ENCODE peak calls at places on chromosomes 4 and X, in ten cellular contexts. T, C, V, B, M, E, I, J, R and K are unnamed samples. For H3K4me1, the result is how much of the 10 kb centered on the place peaks cover.

GRCh38 chr4:110211007-110211769 is 12.8 kb upstream of the ELOVL6 start:
- DNase-seq in T (peak), M (no peak), R (peak), J (no peak), I (peak), B (no peak), C (no peak), E (no peak), V (peak), K (no peak)

GRCh38 chr4:186628058-186628711 is 72.8 kb upstream of the MTNR1A start:
- DNase-seq in V (no peak), M (peak), E (no peak), J (no peak), I (no peak), R (no peak), T (no peak), B (no peak), C (no peak), K (no peak)

GRCh38 chr4:11399461-11399971 is 29.2 kb downstream of the HS3ST1 start:
- DNase-seq in I (no peak), B (no peak), C (no peak), V (no peak), J (no peak), E (no peak), M (no peak), R (no peak), T (no peak), K (peak)

GRCh38 chr4:152325831-152326230 is 210.1 kb downstream of the FBXW7 start:
- DNase-seq in T (no peak), M (no peak), I (no peak), J (no peak), E (no peak), C (no peak), V (no peak), B (no peak), R (no peak), K (no peak)

GRCh38 chr4:23260510-23260909 is 567.8 kb downstream of the GBA3 start:
- DNase-seq in E (no peak), V (no peak), B (no peak), T (no peak), C (no peak), R (no peak), J (no peak), M (no peak), I (no peak), K (no peak)

GRCh38 chrX:14581081-14581480 is 51.7 kb downstream of the GLRA2 start:
- DNase-seq in B (no peak), C (no peak), R (no peak), V (no peak), T (no peak), E (no peak), M (no peak), J (no peak), I (no peak), K (no peak)

GRCh38 chrX:63513825-63514574 is 162.9 kb upstream of the SPIN4 start:
- DNase-seq in B (no peak), C (peak), M (no peak), V (no peak), I (peak), E (no peak), R (no peak), J (no peak), T (no peak), K (no peak)

GRCh38 chr4:63922146-63922545 is 487.1 kb downstream of the TECRL start:
- DNase-seq in B (no peak), R (no peak), J (no peak), I (no peak), E (no peak), C (no peak), T (no peak), V (peak), M (no peak), K (peak)

GRCh38 chrX:130109429-130110378 is 593 bp downstream of the ELF4 start:
- DNase-seq in T (peak), E (peak), R (no peak), M (no peak), B (no peak), C (no peak), V (peak), I (no peak), J (no peak), K (peak)

GRCh38 chrX:72142931-72143709 is 11.4 kb upstream of the RTL5 start:
- DNase-seq in I (no peak), B (no peak), E (no peak), J (no peak), T (no peak), V (no peak), C (no peak), R (no peak), M (no peak), K (no peak)

GRCh38 chr4:148120216-148120615 is 322.0 kb downstream of the NR3C2 start:
- DNase-seq in E (no peak), I (no peak), V (no peak), R (no peak), T (no peak), M (no peak), C (no peak), J (no peak), B (no peak), K (no peak)

GRCh38 chrX:39654183-39654925 is 443.4 kb downstream of the BCOR start:
- DNase-seq in T (no peak), E (no peak), M (no peak), I (no peak), R (no peak), V (peak), J (no peak), C (no peak), B (no peak), K (no peak)

GRCh38 chr4:74570095-74570494 is 125.2 kb downstream of the AREG start:
- DNase-seq in V (no peak), J (no peak), B (no peak), E (no peak), M (no peak), R (no peak), T (no peak), C (no peak), I (no peak), K (no peak)

GRCh38 chr4:55381502-55381901 is 14.3 kb upstream of the TMEM165 start:
- DNase-seq in M (no peak), B (no peak), E (no peak), T (no peak), I (no peak), J (no peak), R (no peak), V (no peak), C (no peak), K (no peak)

GRCh38 chrX:68917799-68918198 is 89.0 kb downstream of the EFNB1 start:
- DNase-seq in C (no peak), B (no peak), M (no peak), R (no peak), T (no peak), I (no peak), E (no peak), V (no peak), J (no peak), K (no peak)

GRCh38 chr4:42750831-42751230 is 93.9 kb upstream of the ATP8A1 start:
- DNase-seq in J (no peak), M (no peak), T (no peak), E (no peak), V (peak), C (no peak), I (no peak), B (no peak), R (no peak), K (no peak)

GRCh38 chr4:12116009-12116542 is 687.4 kb upstream of the HS3ST1 start:
- DNase-seq in V (no peak), E (no peak), I (no peak), B (no peak), T (no peak), M (no peak), J (no peak), R (no peak), C (no peak), K (no peak)

GRCh38 chr4:89184407-89184806 is 73.1 kb downstream of the TIGD2 start:
- DNase-seq in R (no peak), E (no peak), C (no peak), M (no peak), B (no peak), I (no peak), J (no peak), V (peak), T (no peak), K (no peak)

GRCh38 chrX:150366951-150367545 is 3.9 kb downstream of the MAMLD1 start:
- DNase-seq in M (no peak), V (no peak), T (no peak), C (no peak), I (no peak), J (no peak), B (no peak), R (no peak), E (no peak), K (no peak)

GRCh38 chr4:77194366-77194765 is 37.4 kb downstream of the CCNG2 start:
- DNase-seq in M (no peak), R (no peak), E (no peak), B (no peak), C (no peak), T (no peak), J (no peak), V (no peak), I (no peak), K (no peak)

GRCh38 chr4:13963601-13964000 is 336.1 kb upstream of the BOD1L1 start:
- DNase-seq in T (no peak), C (no peak), B (no peak), I (no peak), J (no peak), E (no peak), V (no peak), M (no peak), R (no peak), K (no peak)

GRCh38 chr4:153931804-153932203 is 142.9 kb upstream of the SFRP2 start:
- DNase-seq in V (no peak), T (no peak), C (no peak), B (no peak), E (no peak), I (no peak), R (no peak), M (no peak), J (no peak), K (no peak)

GRCh38 chrX:118346258-118347094 is 570 bp downstream of the WDR44 start:
- DNase-seq in R (peak), E (peak), I (peak), V (peak), T (peak), J (peak), B (peak), M (peak), C (peak), K (peak)

GRCh38 chrX:118345401-118346257 is at the start of gene WDR44:
- DNase-seq in M (peak), E (peak), V (peak), B (peak), I (peak), C (peak), T (peak), J (peak), R (peak), K (peak)

GRCh38 chrX:118348186-118348810 is 2.4 kb downstream of the WDR44 start:
- DNase-seq in M (no peak), E (no peak), B (no peak), T (no peak), V (peak), I (no peak), C (no peak), J (no peak), R (no peak), K (no peak)

GRCh38 chrX:118349188-118349587 is 3.3 kb downstream of the WDR44 start:
- DNase-seq in C (no peak), J (no peak), R (no peak), B (no peak), I (no peak), T (no peak), E (no peak), M (no peak), V (no peak), K (no peak)

GRCh38 chrX:118347131-118347530 is 1.2 kb downstream of the WDR44 start:
- DNase-seq in I (peak), E (no peak), M (no peak), B (no peak), C (no peak), R (no peak), J (no peak), V (no peak), T (peak), K (no peak)
- TF ChIP-seq POLR2AphosphoS5 in I (no peak), E (no peak), M (no peak), B (no peak), C (no peak), R (no peak), J (no peak), V (no peak), T (peak), K (no peak)

GRCh38 chr4:76024007-76024406 is 710 bp upstream of the CXCL10 start:
- DNase-seq in T (no peak), E (no peak), V (no peak), I (no peak), M (no peak), C (no peak), B (no peak), R (no peak), J (no peak), K (no peak)

GRCh38 chr4:76023381-76023780 is at the start of gene CXCL10:
- DNase-seq in E (no peak), J (no peak), T (no peak), M (no peak), V (no peak), R (no peak), B (no peak), I (no peak), C (no peak), K (no peak)

DNA sequence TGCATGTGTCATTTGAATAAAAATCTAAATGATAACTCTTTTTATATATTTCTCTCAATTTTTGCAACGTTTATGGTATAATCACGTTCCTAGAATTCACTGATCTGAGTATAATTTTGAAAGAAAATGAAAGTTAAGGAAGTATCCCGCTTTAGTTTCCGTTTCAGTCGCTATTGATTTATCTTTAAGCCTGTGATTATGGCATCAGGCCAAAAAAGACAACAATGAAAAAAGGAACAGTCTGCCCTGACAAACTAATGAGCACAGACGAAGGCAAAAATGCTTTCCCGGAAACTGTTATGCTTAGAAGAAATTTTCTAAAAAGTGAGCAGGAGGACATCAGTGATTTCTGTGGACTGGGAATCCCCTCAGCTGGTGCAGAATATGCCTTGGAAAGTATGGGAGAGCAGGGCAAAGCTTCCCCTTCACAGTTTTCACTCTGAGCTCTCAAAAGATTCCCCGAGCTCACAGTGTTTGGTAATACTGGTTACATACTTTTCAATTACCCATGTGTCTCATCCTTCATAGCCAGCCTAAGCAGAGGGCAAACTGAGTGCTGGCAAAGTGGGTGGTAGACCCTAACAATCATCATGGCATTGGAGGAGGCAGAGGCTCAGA is 5.1 kb upstream of the CXCL10 start:
- DNase-seq in M (no peak), J (no peak), B (no peak), T (no peak), E (no peak), C (no peak), I (peak), V (no peak), R (no peak), K (no peak)
- H3K4me3 ChIP-seq in M (peak), J (peak), B (peak), T (no peak), E (no peak), C (peak), I (peak), V (no peak), R (no peak), K (no peak)

DNA sequence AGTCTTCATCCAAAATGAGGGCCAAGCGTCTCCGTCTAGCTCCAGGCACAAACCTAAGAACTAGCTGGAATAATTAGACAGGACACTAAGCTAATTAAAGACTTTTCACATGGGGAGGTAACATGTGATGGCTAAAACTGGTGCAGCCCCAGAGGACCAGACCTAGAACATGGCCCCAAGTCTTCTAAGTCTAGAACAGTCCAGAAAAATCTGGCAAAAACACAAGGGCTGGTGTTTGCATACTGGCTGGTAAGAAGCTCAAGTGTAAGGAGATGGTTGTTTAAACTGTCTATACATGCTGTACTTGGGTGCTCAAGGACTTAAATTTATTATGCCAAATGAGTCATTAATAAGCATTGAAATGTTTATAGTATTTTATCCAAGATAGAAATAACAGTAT is 10.0 kb downstream of the SH3KBP1 start:
- DNase-seq in M (no peak), R (no peak), T (no peak), C (no peak), E (no peak), B (no peak), J (no peak), V (no peak), I (no peak), K (no peak)
- H3K4me1 ChIP-seq in M (under half), R (under half), T (under half), C (under half), E (half or more), B (under half), J (under half), V (under half), I (under half), K (under half)

GRCh38 chrX:46179748-46180147 is 365.5 kb downstream of the ZNF674 start:
- DNase-seq in B (no peak), E (no peak), M (no peak), R (no peak), J (no peak), I (no peak), T (no peak), C (no peak), V (no peak), K (no peak)
- TF ChIP-seq POLR2AphosphoS5 in B (no peak), E (no peak), M (no peak), R (no peak), J (no peak), I (no peak), T (no peak), C (no peak), V (no peak), K (no peak)

GRCh38 chr4:6889101-6889735 is 20.4 kb upstream of the TBC1D14 start:
- DNase-seq in C (no peak), B (no peak), M (no peak), E (no peak), J (no peak), V (no peak), I (no peak), T (no peak), R (no peak), K (peak)

GRCh38 chr4:6889736-6890324 is 19.8 kb upstream of the TBC1D14 start:
- DNase-seq in R (no peak), V (no peak), B (no peak), J (no peak), C (no peak), M (no peak), I (no peak), E (no peak), T (no peak), K (peak)

GRCh38 chr4:6886886-6887285 is 22.7 kb upstream of the TBC1D14 start:
- DNase-seq in E (no peak), T (no peak), B (no peak), I (no peak), J (no peak), R (peak), M (no peak), V (no peak), C (no peak), K (no peak)

GRCh38 chr4:6887591-6888371 is 21.8 kb upstream of the TBC1D14 start:
- DNase-seq in E (peak), V (no peak), R (peak), J (no peak), B (no peak), M (no peak), T (peak), C (no peak), I (no peak), K (no peak)

GRCh38 chr4:6888506-6889071 is 21.0 kb upstream of the TBC1D14 start:
- DNase-seq in B (no peak), V (no peak), R (no peak), E (no peak), M (no peak), J (no peak), C (no peak), T (no peak), I (no peak), K (no peak)
- H3K4me3 ChIP-seq in B (no peak), V (no peak), R (no peak), E (no peak), M (no peak), J (no peak), C (no peak), T (no peak), I (no peak), K (no peak)

GRCh38 chrX:31297881-31298280 is 226.0 kb upstream of the FTHL17 start:
- DNase-seq in C (no peak), V (no peak), B (no peak), T (no peak), I (no peak), J (no peak), R (no peak), M (no peak), E (no peak), K (no peak)

GRCh38 chrX:31302573-31303075 is 230.8 kb upstream of the FTHL17 start:
- DNase-seq in E (no peak), I (no peak), R (no peak), V (no peak), B (no peak), T (no peak), M (no peak), C (no peak), J (no peak), K (no peak)

GRCh38 chrX:31301941-31302340 is 230.1 kb upstream of the FTHL17 start:
- DNase-seq in B (no peak), R (no peak), I (no peak), C (no peak), M (no peak), E (no peak), T (no peak), J (no peak), V (peak), K (no peak)

GRCh38 chrX:31301203-31301602 is 229.4 kb upstream of the FTHL17 start:
- DNase-seq in I (no peak), E (no peak), V (no peak), C (no peak), R (no peak), T (no peak), M (no peak), J (no peak), B (no peak), K (no peak)

GRCh38 chrX:31298881-31299280 is 227.0 kb upstream of the FTHL17 start:
- DNase-seq in E (no peak), I (no peak), C (no peak), R (no peak), J (no peak), V (peak), M (no peak), B (no peak), T (no peak), K (no peak)
- H3K4me1 ChIP-seq in E (under half), I (under half), C (under half), R (under half), J (under half), V (under half), M (under half), B (under half), T (under half), K (under half)

DNA sequence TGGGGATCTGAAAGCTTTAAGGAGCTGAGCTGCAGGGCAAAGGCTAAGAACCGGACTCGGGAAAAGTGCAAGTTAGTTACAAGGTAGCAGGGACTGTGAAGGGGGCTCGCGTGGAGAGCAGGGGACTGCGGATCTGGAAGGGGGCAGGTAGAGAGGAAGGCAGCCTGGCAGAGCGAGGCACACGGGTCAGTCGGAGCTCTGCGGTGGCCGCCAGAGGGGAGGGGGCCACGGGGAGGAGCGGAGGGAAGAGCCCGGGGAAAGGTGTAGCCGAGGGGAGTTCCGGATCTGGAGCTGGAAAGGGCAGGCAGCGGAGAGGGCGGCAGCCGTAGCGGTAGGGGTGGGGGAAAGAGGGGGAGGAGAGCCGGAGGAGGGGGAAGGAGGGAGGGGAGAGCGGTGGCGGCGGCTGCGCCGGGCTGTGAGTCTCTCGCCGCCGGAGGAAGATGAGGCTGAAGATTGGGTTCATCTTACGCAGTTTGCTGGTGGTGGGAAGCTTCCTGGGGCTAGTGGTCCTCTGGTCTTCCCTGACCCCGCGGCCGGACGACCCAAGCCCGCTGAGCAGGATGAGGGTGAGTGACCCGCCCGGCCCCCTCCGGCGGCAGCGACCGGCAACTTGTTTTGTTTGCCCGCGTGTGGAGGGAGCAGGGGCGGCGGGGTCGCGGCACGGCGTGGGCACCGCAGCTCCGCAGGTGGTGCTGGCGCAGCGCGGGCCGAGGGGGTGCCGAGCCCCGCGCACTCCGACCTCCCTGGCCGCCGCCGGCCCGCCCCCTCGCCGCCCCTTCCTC is at the start of gene GALNT7:
- DNase-seq in B (peak), R (peak), I (peak), E (peak), J (peak), C (peak), T (peak), M (peak), V (peak), K (peak)
- TF ChIP-seq POLR2AphosphoS5 in B (no peak), R (peak), I (peak), E (no peak), J (no peak), C (no peak), T (no peak), M (no peak), V (peak), K (no peak)